ENCODE peak calls at places on chromosome 9, in four cellular contexts. H is nephron progenitor cell, Y is A673, M is mesothelial cell of epicardium. K is an unnamed sample.
A peak's percentile ranks its signal among the peaks of the same experiment; 100 is the strongest.

GRCh38 chr9:78745996-78746395 is 449.1 kb downstream of the PSAT1 start:
- DNase-seq in H (no peak), Y (no peak), M (no peak), K (no peak)

GRCh38 chr9:137305788-137306545 is 3.9 kb upstream of the NRARP start:
- DNase-seq in H (no peak), Y (no peak), M (no peak), K (peak; percentile 70)

GRCh38 chr9:69867081-69867814 is 46.6 kb downstream of the CFAP95 start:
- DNase-seq in H (no peak), Y (no peak), M (no peak), K (no peak)

GRCh38 chr9:4301302-4301701 is 1.4 kb upstream of the GLIS3 start:
- DNase-seq in H (no peak), Y (no peak), M (no peak), K (no peak)

GRCh38 chr9:92476962-92477361 is 5.3 kb downstream of the ASPN start:
- DNase-seq in H (no peak), Y (no peak), M (no peak), K (no peak)

GRCh38 chr9:4933177-4933576 is 51.9 kb upstream of the JAK2 start:
- DNase-seq in H (no peak), Y (no peak), M (no peak), K (peak; percentile 30)

GRCh38 chr9:18756712-18757125 is 276.3 kb downstream of the SAXO1 start:
- DNase-seq in H (no peak), Y (no peak), M (no peak), K (no peak)

GRCh38 chr9:73081979-73082657 is 69.5 kb upstream of the ANXA1 start:
- DNase-seq in H (peak; percentile 17), Y (peak; percentile 80), M (no peak), K (no peak)

GRCh38 chr9:72322678-72323077 is 42.3 kb downstream of the ZFAND5 start:
- DNase-seq in H (no peak), Y (no peak), M (no peak), K (no peak)

GRCh38 chr9:93681316-93682154 is 105.2 kb downstream of the PHF2 start:
- DNase-seq in H (no peak), Y (no peak), M (peak; percentile 33), K (peak; percentile 48)

GRCh38 chr9:137772281-137772873 is 105.2 kb upstream of the CACNA1B start:
- DNase-seq in H (no peak), Y (no peak), M (no peak), K (no peak)

GRCh38 chr9:33868430-33869000 is 51.6 kb downstream of the UBE2R2 start:
- DNase-seq in H (no peak), Y (no peak), M (no peak), K (no peak)

GRCh38 chr9:95807326-95807947 is 68.1 kb upstream of the ERCC6L2 start:
- DNase-seq in H (no peak), Y (no peak), M (no peak), K (no peak)

GRCh38 chr9:8095531-8096223 is 296.1 kb upstream of the DMAC1 start:
- DNase-seq in H (no peak), Y (no peak), M (no peak), K (no peak)

GRCh38 chr9:18536554-18536953 is 62.6 kb downstream of the ADAMTSL1 start:
- DNase-seq in H (no peak), Y (no peak), M (no peak), K (no peak)

GRCh38 chr9:4220361-4220760 is 79.5 kb downstream of the GLIS3 start:
- DNase-seq in H (no peak), Y (no peak), M (no peak), K (no peak)

GRCh38 chr9:123679330-123679987 is 250.5 kb downstream of the DENND1A start:
- DNase-seq in H (no peak), Y (no peak), M (no peak), K (no peak)

GRCh38 chr9:137276757-137277328 is 683 bp upstream of the TOR4A start:
- DNase-seq in H (no peak), Y (peak; percentile 80), M (peak; percentile 72), K (peak; percentile 92)

GRCh38 chr9:18905033-18905882 is 127.8 kb downstream of the SAXO1 start:
- DNase-seq in H (no peak), Y (no peak), M (no peak), K (no peak)

GRCh38 chr9:70031141-70031545 is 12.5 kb upstream of the MAMDC2 start:
- DNase-seq in H (no peak), Y (no peak), M (no peak), K (no peak)

GRCh38 chr9:137115394-137116026 is 977 bp upstream of the DPP7 start:
- DNase-seq in H (no peak), Y (no peak), M (no peak), K (no peak)

GRCh38 chr9:77156646-77157371 is 20.5 kb upstream of the VPS13A start:
- DNase-seq in H (no peak), Y (no peak), M (no peak), K (no peak)

GRCh38 chr9:78273761-78274160 is 23.2 kb upstream of the PSAT1 start:
- DNase-seq in H (no peak), Y (no peak), M (no peak), K (no peak)

GRCh38 chr9:28155067-28155466 is 581.8 kb upstream of the C9orf72 start:
- DNase-seq in H (no peak), Y (peak; percentile 68), M (no peak), K (no peak)

GRCh38 chr9:98778711-98779530 is 17.4 kb downstream of the ANKS6 start:
- DNase-seq in H (no peak), Y (no peak), M (no peak), K (no peak)

GRCh38 chr9:14156046-14156445 is 157.9 kb downstream of the NFIB start:
- DNase-seq in H (no peak), Y (no peak), M (no peak), K (no peak)

GRCh38 chr9:11469745-11470144 is 856.9 kb upstream of the PTPRD start:
- DNase-seq in H (no peak), Y (no peak), M (no peak), K (no peak)

GRCh38 chr9:19965336-19965735 is 176.5 kb upstream of the SLC24A2 start:
- DNase-seq in H (no peak), Y (no peak), M (no peak), K (no peak)

GRCh38 chr9:128555180-128555721 is 2.9 kb downstream of the SPTAN1 start:
- DNase-seq in H (no peak), Y (peak; percentile 48), M (no peak), K (peak; percentile 29)

GRCh38 chr9:91433180-91433579 is 9.5 kb upstream of the NFIL3 start:
- DNase-seq in H (no peak), Y (peak; percentile 59), M (no peak), K (no peak)

GRCh38 chr9:86396412-86396811 is 42.2 kb upstream of the TUT7 start:
- DNase-seq in H (no peak), Y (no peak), M (no peak), K (no peak)

K was measured in upper lobe of left lung.